ENCODE peak calls at places on chromosome 15, in seven cellular contexts. One of them, this sample, is unnamed.

GRCh38 chr15:31149987-31150386 is 48.5 kb upstream of the TRPM1 start:
- DNase-seq in cardiac muscle cell: no peak
- DNase-seq in foreskin fibroblast: no peak
- DNase-seq in kidney: no peak
- DNase-seq in hepatocyte: no peak
- DNase-seq in astrocyte of the spinal cord: no peak
- DNase-seq in colonic mucosa: no peak
- DNase-seq in this sample: no peak

GRCh38 chr15:38702178-38702912 is 137.7 kb upstream of the RASGRP1 start:
- DNase-seq in hepatocyte: peak
- DNase-seq in kidney: peak
- DNase-seq in colonic mucosa: peak
- DNase-seq in astrocyte of the spinal cord: no peak
- DNase-seq in cardiac muscle cell: no peak
- DNase-seq in foreskin fibroblast: no peak
- DNase-seq in this sample: no peak

GRCh38 chr15:98817745-98818144 is 169.4 kb downstream of the IGF1R start:
- DNase-seq in cardiac muscle cell: no peak
- DNase-seq in astrocyte of the spinal cord: no peak
- DNase-seq in kidney: no peak
- DNase-seq in hepatocyte: no peak
- DNase-seq in colonic mucosa: no peak
- DNase-seq in foreskin fibroblast: no peak
- DNase-seq in this sample: no peak

GRCh38 chr15:63503739-63504246 is 600 bp upstream of the USP3 start:
- DNase-seq in kidney: peak
- DNase-seq in astrocyte of the spinal cord: peak
- DNase-seq in hepatocyte: peak
- DNase-seq in colonic mucosa: no peak
- DNase-seq in foreskin fibroblast: peak
- DNase-seq in cardiac muscle cell: peak
- DNase-seq in this sample: peak

GRCh38 chr15:71104636-71105035 is 10.6 kb upstream of the THSD4 start:
- DNase-seq in kidney: no peak
- DNase-seq in colonic mucosa: no peak
- DNase-seq in astrocyte of the spinal cord: no peak
- DNase-seq in foreskin fibroblast: no peak
- DNase-seq in cardiac muscle cell: no peak
- DNase-seq in hepatocyte: no peak
- DNase-seq in this sample: no peak

GRCh38 chr15:98905981-98906711 is 101.4 kb downstream of the PGPEP1L start:
- DNase-seq in cardiac muscle cell: no peak
- DNase-seq in colonic mucosa: no peak
- DNase-seq in hepatocyte: no peak
- DNase-seq in kidney: no peak
- DNase-seq in astrocyte of the spinal cord: no peak
- DNase-seq in foreskin fibroblast: no peak
- DNase-seq in this sample: no peak

GRCh38 chr15:30953731-30954378 is 37.6 kb downstream of the MTMR10 start:
- DNase-seq in kidney: peak
- DNase-seq in astrocyte of the spinal cord: peak
- DNase-seq in foreskin fibroblast: peak
- DNase-seq in cardiac muscle cell: peak
- DNase-seq in colonic mucosa: no peak
- DNase-seq in hepatocyte: peak
- DNase-seq in this sample: peak

GRCh38 chr15:75731248-75732100 is 18.8 kb upstream of the CSPG4 start:
- DNase-seq in foreskin fibroblast: peak
- DNase-seq in cardiac muscle cell: peak
- DNase-seq in astrocyte of the spinal cord: no peak
- DNase-seq in hepatocyte: peak
- DNase-seq in kidney: peak
- DNase-seq in colonic mucosa: no peak
- DNase-seq in this sample: peak

GRCh38 chr15:68166847-68167246 is 38.3 kb downstream of the CALML4 start:
- DNase-seq in hepatocyte: no peak
- DNase-seq in cardiac muscle cell: no peak
- DNase-seq in astrocyte of the spinal cord: no peak
- DNase-seq in kidney: no peak
- DNase-seq in foreskin fibroblast: no peak
- DNase-seq in colonic mucosa: no peak
- DNase-seq in this sample: no peak

GRCh38 chr15:48315041-48315440 is 16.2 kb upstream of the DUT start:
- DNase-seq in kidney: no peak
- DNase-seq in astrocyte of the spinal cord: no peak
- DNase-seq in colonic mucosa: no peak
- DNase-seq in hepatocyte: no peak
- DNase-seq in foreskin fibroblast: no peak
- DNase-seq in cardiac muscle cell: no peak
- DNase-seq in this sample: no peak

GRCh38 chr15:29672923-29673809 is 149.1 kb downstream of the TJP1 start:
- DNase-seq in colonic mucosa: no peak
- DNase-seq in astrocyte of the spinal cord: no peak
- DNase-seq in hepatocyte: no peak
- DNase-seq in foreskin fibroblast: no peak
- DNase-seq in cardiac muscle cell: peak
- DNase-seq in kidney: no peak
- DNase-seq in this sample: no peak

GRCh38 chr15:68415501-68416157 is 16.3 kb downstream of the ITGA11 start:
- DNase-seq in cardiac muscle cell: no peak
- DNase-seq in hepatocyte: no peak
- DNase-seq in colonic mucosa: peak
- DNase-seq in kidney: peak
- DNase-seq in foreskin fibroblast: no peak
- DNase-seq in astrocyte of the spinal cord: no peak
- DNase-seq in this sample: no peak

GRCh38 chr15:31264534-31265089 is 62.0 kb upstream of the KLF13 start:
- DNase-seq in colonic mucosa: peak
- DNase-seq in kidney: no peak
- DNase-seq in hepatocyte: no peak
- DNase-seq in foreskin fibroblast: no peak
- DNase-seq in cardiac muscle cell: no peak
- DNase-seq in astrocyte of the spinal cord: no peak
- DNase-seq in this sample: no peak

GRCh38 chr15:64979252-64979710 is 10.4 kb downstream of the SPG21 start:
- DNase-seq in colonic mucosa: no peak
- DNase-seq in cardiac muscle cell: no peak
- DNase-seq in hepatocyte: no peak
- DNase-seq in foreskin fibroblast: no peak
- DNase-seq in kidney: no peak
- DNase-seq in astrocyte of the spinal cord: no peak
- DNase-seq in this sample: no peak

GRCh38 chr15:90037961-90038633 is 37.0 kb downstream of the ZNF710 start:
- DNase-seq in kidney: no peak
- DNase-seq in astrocyte of the spinal cord: no peak
- DNase-seq in cardiac muscle cell: peak
- DNase-seq in hepatocyte: peak
- DNase-seq in colonic mucosa: no peak
- DNase-seq in foreskin fibroblast: peak
- DNase-seq in this sample: peak

GRCh38 chr15:25719101-25719985 is 143.8 kb downstream of the ATP10A start:
- DNase-seq in foreskin fibroblast: no peak
- DNase-seq in colonic mucosa: no peak
- DNase-seq in hepatocyte: no peak
- DNase-seq in kidney: no peak
- DNase-seq in cardiac muscle cell: no peak
- DNase-seq in astrocyte of the spinal cord: no peak
- DNase-seq in this sample: no peak

GRCh38 chr15:99574502-99574901 is 8.7 kb downstream of the MEF2A start:
- DNase-seq in hepatocyte: no peak
- DNase-seq in kidney: no peak
- DNase-seq in astrocyte of the spinal cord: no peak
- DNase-seq in foreskin fibroblast: no peak
- DNase-seq in colonic mucosa: no peak
- DNase-seq in cardiac muscle cell: no peak
- DNase-seq in this sample: no peak

GRCh38 chr15:47384316-47384715 is 333.0 kb upstream of the SEMA6D start:
- DNase-seq in hepatocyte: peak
- DNase-seq in foreskin fibroblast: peak
- DNase-seq in colonic mucosa: no peak
- DNase-seq in cardiac muscle cell: peak
- DNase-seq in kidney: no peak
- DNase-seq in astrocyte of the spinal cord: peak
- DNase-seq in this sample: peak

GRCh38 chr15:40545457-40545856 is 19.4 kb downstream of the CCDC32 start:
- DNase-seq in hepatocyte: no peak
- DNase-seq in cardiac muscle cell: no peak
- DNase-seq in kidney: no peak
- DNase-seq in foreskin fibroblast: no peak
- DNase-seq in astrocyte of the spinal cord: no peak
- DNase-seq in colonic mucosa: no peak
- DNase-seq in this sample: no peak

GRCh38 chr15:68985361-68985891 is 29.1 kb upstream of the NOX5 start:
- DNase-seq in kidney: no peak
- DNase-seq in foreskin fibroblast: no peak
- DNase-seq in cardiac muscle cell: no peak
- DNase-seq in hepatocyte: no peak
- DNase-seq in colonic mucosa: no peak
- DNase-seq in astrocyte of the spinal cord: no peak
- DNase-seq in this sample: no peak

GRCh38 chr15:91521996-91522395 is 331.5 kb upstream of the SLCO3A1 start:
- DNase-seq in cardiac muscle cell: peak
- DNase-seq in foreskin fibroblast: peak
- DNase-seq in colonic mucosa: no peak
- DNase-seq in kidney: no peak
- DNase-seq in hepatocyte: no peak
- DNase-seq in astrocyte of the spinal cord: peak
- DNase-seq in this sample: no peak

GRCh38 chr15:99744142-99744541 is 10.9 kb upstream of the LYSMD4 start:
- DNase-seq in cardiac muscle cell: no peak
- DNase-seq in kidney: no peak
- DNase-seq in foreskin fibroblast: no peak
- DNase-seq in astrocyte of the spinal cord: no peak
- DNase-seq in colonic mucosa: no peak
- DNase-seq in hepatocyte: no peak
- DNase-seq in this sample: no peak

GRCh38 chr15:84822774-84823579 is 5.8 kb downstream of the ALPK3 start:
- DNase-seq in colonic mucosa: no peak
- DNase-seq in hepatocyte: no peak
- DNase-seq in astrocyte of the spinal cord: no peak
- DNase-seq in kidney: no peak
- DNase-seq in cardiac muscle cell: no peak
- DNase-seq in foreskin fibroblast: no peak
- DNase-seq in this sample: peak

GRCh38 chr15:45431502-45431901 is 53.2 kb upstream of the GATM start:
- DNase-seq in hepatocyte: no peak
- DNase-seq in cardiac muscle cell: no peak
- DNase-seq in astrocyte of the spinal cord: no peak
- DNase-seq in kidney: no peak
- DNase-seq in foreskin fibroblast: no peak
- DNase-seq in colonic mucosa: peak
- DNase-seq in this sample: no peak

DNA sequence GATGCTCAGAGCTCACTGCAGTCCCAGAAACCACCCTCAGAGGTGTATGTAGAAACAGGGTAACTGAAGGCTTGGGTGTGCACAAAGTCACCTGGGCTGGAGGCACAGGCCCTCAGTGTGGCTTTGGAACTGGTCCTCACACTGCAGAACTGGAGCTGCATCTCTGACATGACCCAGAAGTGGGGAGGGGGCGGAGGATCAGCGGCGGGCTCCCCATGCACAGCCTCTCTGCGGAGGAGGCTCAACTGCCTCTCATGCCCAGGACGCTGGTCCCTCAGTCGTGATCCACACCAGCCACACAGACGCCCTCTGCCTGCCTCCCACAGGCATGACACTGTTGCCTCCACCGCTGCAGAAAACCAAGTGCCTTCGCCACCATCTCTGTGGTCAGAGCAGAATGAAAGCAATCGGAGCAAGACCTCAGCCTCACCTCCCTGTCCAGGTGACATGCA is 73.7 kb downstream of the TM2D3 start:
- DNase-seq in hepatocyte: peak
- DNase-seq in astrocyte of the spinal cord: no peak
- DNase-seq in kidney: no peak
- DNase-seq in colonic mucosa: peak
- DNase-seq in foreskin fibroblast: no peak
- DNase-seq in cardiac muscle cell: peak
- DNase-seq in this sample: no peak
- TF ChIP-seq CTCF in hepatocyte: peak
- TF ChIP-seq CTCF in astrocyte of the spinal cord: no peak
- TF ChIP-seq CTCF in kidney: peak
- TF ChIP-seq CTCF in colonic mucosa: peak
- TF ChIP-seq CTCF in foreskin fibroblast: peak
- TF ChIP-seq CTCF in cardiac muscle cell: peak
- TF ChIP-seq CTCF in this sample: peak

DNA sequence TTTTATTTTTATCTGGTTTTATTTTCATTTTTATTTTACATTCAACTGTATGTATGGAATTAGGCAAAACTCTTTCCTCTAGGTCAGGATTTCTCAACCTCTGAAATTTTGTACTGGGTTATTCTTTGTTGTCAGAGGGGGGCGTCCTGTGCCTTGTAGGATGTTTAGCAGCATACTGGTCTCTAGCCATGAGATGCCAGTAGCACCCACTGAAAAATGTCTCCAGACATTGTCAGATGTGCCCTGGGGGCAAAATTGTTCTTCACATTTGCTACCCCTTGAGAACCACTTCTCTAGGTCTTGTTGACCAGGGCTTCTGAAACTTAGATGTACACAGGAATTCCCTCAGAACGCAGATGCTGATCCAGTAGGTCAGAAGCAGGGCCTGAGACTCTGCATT is 5.4 kb downstream of the CHRNA5 start:
- DNase-seq in kidney: no peak
- DNase-seq in foreskin fibroblast: no peak
- DNase-seq in astrocyte of the spinal cord: no peak
- DNase-seq in cardiac muscle cell: no peak
- DNase-seq in colonic mucosa: no peak
- DNase-seq in hepatocyte: no peak
- DNase-seq in this sample: no peak
- TF ChIP-seq CTCF in kidney: no peak
- TF ChIP-seq CTCF in foreskin fibroblast: no peak
- TF ChIP-seq CTCF in astrocyte of the spinal cord: no peak
- TF ChIP-seq CTCF in cardiac muscle cell: no peak
- TF ChIP-seq CTCF in colonic mucosa: no peak
- TF ChIP-seq CTCF in hepatocyte: no peak
- TF ChIP-seq CTCF in this sample: no peak

GRCh38 chr15:33729648-33730047 is 238.6 kb upstream of the CHRM5 start:
- DNase-seq in cardiac muscle cell: peak
- DNase-seq in hepatocyte: peak
- DNase-seq in astrocyte of the spinal cord: no peak
- DNase-seq in colonic mucosa: no peak
- DNase-seq in kidney: no peak
- DNase-seq in foreskin fibroblast: peak
- DNase-seq in this sample: no peak
- TF ChIP-seq CTCF in cardiac muscle cell: no peak
- TF ChIP-seq CTCF in hepatocyte: peak
- TF ChIP-seq CTCF in astrocyte of the spinal cord: peak
- TF ChIP-seq CTCF in colonic mucosa: no peak
- TF ChIP-seq CTCF in kidney: no peak
- TF ChIP-seq CTCF in foreskin fibroblast: no peak
- TF ChIP-seq CTCF in this sample: no peak

DNA sequence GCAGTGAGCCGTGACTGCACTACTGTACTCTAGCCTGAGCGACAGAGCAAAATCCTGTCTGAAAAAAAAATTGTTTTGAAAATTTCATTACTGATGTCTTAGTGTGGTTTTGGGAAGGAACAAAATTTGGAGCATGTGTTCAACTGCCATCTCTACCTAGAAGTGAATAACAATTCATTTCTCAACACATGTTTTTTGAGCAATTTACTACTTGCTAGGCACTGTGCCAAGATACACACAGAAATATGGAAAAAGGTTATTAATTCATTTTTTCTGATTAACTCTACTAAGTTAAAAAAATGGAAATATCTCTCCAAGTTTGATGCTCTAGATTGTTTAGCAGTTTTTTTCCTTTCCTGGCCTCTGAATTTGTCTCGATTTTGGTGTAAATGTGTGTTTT is 5.2 kb upstream of the TCF12 start:
- DNase-seq in hepatocyte: no peak
- DNase-seq in colonic mucosa: no peak
- DNase-seq in astrocyte of the spinal cord: no peak
- DNase-seq in foreskin fibroblast: no peak
- DNase-seq in kidney: no peak
- DNase-seq in cardiac muscle cell: peak
- DNase-seq in this sample: no peak
- TF ChIP-seq CTCF in hepatocyte: no peak
- TF ChIP-seq CTCF in colonic mucosa: no peak
- TF ChIP-seq CTCF in astrocyte of the spinal cord: no peak
- TF ChIP-seq CTCF in foreskin fibroblast: no peak
- TF ChIP-seq CTCF in kidney: no peak
- TF ChIP-seq CTCF in cardiac muscle cell: no peak
- TF ChIP-seq CTCF in this sample: no peak